ENCODE peak calls at places on chromosomes 12 and 14, in ten cellular contexts. C is amygdala, H is SK-N-SH, K is neural crest cell, I is left ventricle myocardium inferior, A is thoracic aorta, J is AG04449, F is HFF-Myc, E is right lobe of liver, Q is nucleus accumbens. T is an unnamed sample.

GRCh38 chr14:27050195-27050594 is 452.4 kb upstream of the NOVA1 start:
- DNase-seq in C (no peak), H (no peak), K (no peak), I (no peak), A (no peak), J (no peak), F (no peak), E (no peak), Q (no peak), T (no peak)

GRCh38 chr14:89489796-89490506 is 72.9 kb upstream of the FOXN3 start:
- DNase-seq in C (no peak), H (no peak), K (no peak), I (no peak), A (no peak), J (no peak), F (no peak), E (no peak), Q (peak), T (no peak)

GRCh38 chr12:68901145-68901544 is 31.8 kb downstream of the CPM start:
- DNase-seq in C (no peak), H (no peak), K (no peak), I (no peak), A (no peak), J (no peak), F (no peak), E (no peak), Q (no peak), T (no peak)

GRCh38 chr12:100024974-100025555 is 40.3 kb upstream of the ANKS1B start:
- DNase-seq in C (no peak), H (no peak), K (no peak), I (no peak), A (no peak), J (no peak), F (no peak), E (no peak), Q (no peak), T (no peak)

GRCh38 chr14:23578560-23579310 is at the start of gene JPH4:
- DNase-seq in C (peak), H (peak), K (no peak), I (no peak), A (no peak), J (no peak), F (no peak), E (no peak), Q (peak), T (peak)

GRCh38 chr12:66087365-66087943 is 43.1 kb downstream of the LLPH start:
- DNase-seq in C (no peak), H (peak), K (peak), I (peak), A (peak), J (no peak), F (peak), E (peak), Q (peak), T (peak)

GRCh38 chr12:7162691-7163114 is 26.8 kb upstream of the PEX5 start:
- DNase-seq in C (no peak), H (no peak), K (no peak), I (no peak), A (no peak), J (no peak), F (no peak), E (no peak), Q (peak), T (peak)

GRCh38 chr14:61179776-61180398 is 101.3 kb downstream of the TMEM30B start:
- DNase-seq in C (no peak), H (no peak), K (no peak), I (no peak), A (no peak), J (no peak), F (no peak), E (no peak), Q (no peak), T (no peak)

GRCh38 chr12:2336409-2336829 is 283.6 kb downstream of the CACNA1C start:
- DNase-seq in C (no peak), H (no peak), K (no peak), I (no peak), A (peak), J (peak), F (peak), E (no peak), Q (no peak), T (no peak)

GRCh38 chr14:67526676-67527459 is 6.2 kb upstream of the PLEKHH1 start:
- DNase-seq in C (peak), H (peak), K (peak), I (no peak), A (no peak), J (no peak), F (peak), E (no peak), Q (peak), T (peak)

GRCh38 chr14:51776102-51776894 is 84.1 kb upstream of the GNG2 start:
- DNase-seq in C (peak), H (peak), K (peak), I (peak), A (no peak), J (no peak), F (peak), E (peak), Q (peak), T (peak)

GRCh38 chr12:79358716-79359341 is 331.9 kb downstream of the PAWR start:
- DNase-seq in C (no peak), H (no peak), K (no peak), I (no peak), A (no peak), J (no peak), F (no peak), E (no peak), Q (no peak), T (no peak)

GRCh38 chr12:70367268-70368141 is 1.4 kb downstream of the KCNMB4 start:
- DNase-seq in C (no peak), H (peak), K (no peak), I (no peak), A (no peak), J (no peak), F (no peak), E (no peak), Q (peak), T (no peak)

GRCh38 chr14:41899416-41899815 is 292.7 kb downstream of the LRFN5 start:
- DNase-seq in C (no peak), H (no peak), K (no peak), I (no peak), A (no peak), J (no peak), F (no peak), E (no peak), Q (no peak), T (no peak)

T was measured in head of caudate nucleus.